ENCODE peak calls at places on chromosomes 7 and 10, in eight cellular contexts. I is SW480; T is fibroblast of the aortic adventitia; L is stimulated activated CD8-positive, alpha-beta memory T cell treated with anti-CD3 and anti-CD28 coated beads, Interleukin-12 subunit alpha, Interleukin-12 subunit beta, amount 100 ng/mL, for 4 hours; A is EL; C is BE2C; J is astrocyte of the cerebellum; R is activated naive CD4-positive, alpha-beta T cell treated with Interleukin-2 at 50 U/mL for 16 hours. M is an unnamed sample.

GRCh38 chr7:136523581-136523980 is 344.9 kb upstream of the CHRM2 start:
- DNase-seq in C (no peak), I (no peak), T (no peak), R (no peak), J (peak), A (peak), L (no peak), M (peak)

GRCh38 chr10:22475857-22476600 is 130.7 kb downstream of the SPAG6 start:
- DNase-seq in J (no peak), R (peak), I (no peak), C (no peak), L (peak), A (peak), T (no peak), M (no peak)

GRCh38 chr10:22554481-22555182 is 159.7 kb downstream of the PIP4K2A start:
- DNase-seq in I (no peak), L (no peak), R (no peak), A (no peak), J (peak), C (peak), T (peak), M (no peak)

GRCh38 chr7:124908258-124908657 is 21.4 kb downstream of the POT1 start:
- DNase-seq in C (no peak), I (no peak), L (no peak), A (peak), J (peak), T (no peak), R (no peak), M (peak)

GRCh38 chr7:137932881-137933269 is 69.0 kb downstream of the CREB3L2 start:
- DNase-seq in A (peak), R (no peak), L (no peak), I (no peak), T (peak), J (no peak), C (peak), M (peak)

GRCh38 chr7:17301491-17302101 is 3.1 kb downstream of the AHR start:
- DNase-seq in L (no peak), I (peak), C (peak), R (peak), J (no peak), T (peak), A (peak), M (peak)

GRCh38 chr7:30163231-30163894 is 28.6 kb downstream of the MTURN start:
- DNase-seq in L (no peak), C (no peak), A (no peak), I (peak), J (no peak), R (no peak), T (no peak), M (no peak)

GRCh38 chr7:7769712-7770111 is 51.3 kb upstream of the RPA3 start:
- DNase-seq in L (no peak), R (no peak), A (no peak), T (no peak), I (no peak), C (no peak), J (no peak), M (no peak)

GRCh38 chr7:794207-794606 is 38.1 kb upstream of the SUN1 start:
- DNase-seq in T (no peak), I (no peak), L (no peak), C (no peak), R (no peak), A (no peak), J (no peak), M (no peak)

GRCh38 chr10:132462463-132463332 is 65.7 kb downstream of the PWWP2B start:
- DNase-seq in I (no peak), T (no peak), J (no peak), C (peak), A (no peak), R (no peak), L (no peak), M (no peak)

GRCh38 chr7:150379590-150380379 is 655 bp downstream of the ZNF775 start:
- DNase-seq in L (no peak), J (no peak), A (peak), T (no peak), I (no peak), R (no peak), C (no peak), M (no peak)

GRCh38 chr10:4652111-4653010 is 173.6 kb upstream of the AKR1E2 start:
- DNase-seq in I (no peak), T (no peak), A (no peak), C (no peak), L (no peak), J (no peak), R (peak), M (no peak)

GRCh38 chr10:122847782-122848604 is 2.3 kb upstream of the CUZD1 start:
- DNase-seq in J (no peak), A (no peak), T (no peak), R (no peak), I (peak), C (no peak), L (no peak), M (no peak)

GRCh38 chr10:101630420-101630920 is 42.3 kb downstream of the DPCD start:
- DNase-seq in T (no peak), C (no peak), J (no peak), R (no peak), I (no peak), L (no peak), A (no peak), M (no peak)

GRCh38 chr7:1637155-1637554 is 32.9 kb upstream of the ELFN1 start:
- DNase-seq in L (no peak), C (no peak), I (peak), J (no peak), R (no peak), T (no peak), A (no peak), M (no peak)

GRCh38 chr10:78460204-78460603 is 426.5 kb downstream of the RPS24 start:
- DNase-seq in L (no peak), A (no peak), C (no peak), I (no peak), T (no peak), J (no peak), R (no peak), M (no peak)

GRCh38 chr10:43225004-43225786 is 41.7 kb downstream of the RASGEF1A start:
- DNase-seq in A (no peak), T (no peak), C (no peak), I (no peak), J (no peak), R (no peak), L (no peak), M (no peak)

GRCh38 chr7:29322023-29322712 is 127.6 kb downstream of the CHN2 start:
- DNase-seq in T (no peak), J (no peak), C (no peak), L (no peak), I (no peak), A (no peak), R (no peak), M (no peak)

GRCh38 chr7:116897661-116898060 is 35.3 kb downstream of the CAPZA2 start:
- DNase-seq in R (no peak), T (no peak), J (peak), I (no peak), C (no peak), A (no peak), L (no peak), M (no peak)

GRCh38 chr7:44147026-44147881 is 6.1 kb upstream of the MYL7 start:
- DNase-seq in J (no peak), C (no peak), I (no peak), T (no peak), R (no peak), A (no peak), L (no peak), M (no peak)

GRCh38 chr7:115153770-115154468 is 232.0 kb downstream of the MDFIC start:
- DNase-seq in A (no peak), L (no peak), R (no peak), J (no peak), T (peak), I (no peak), C (no peak), M (peak)

GRCh38 chr7:151767557-151767956 is 109.4 kb downstream of the PRKAG2 start:
- DNase-seq in A (no peak), C (no peak), R (no peak), L (no peak), J (no peak), I (no peak), T (no peak), M (no peak)

GRCh38 chr7:69603937-69604494 is 5.7 kb downstream of the AUTS2 start:
- DNase-seq in R (no peak), T (no peak), I (peak), C (no peak), A (no peak), L (peak), J (no peak), M (no peak)

M was measured in renal cortical epithelial cell.